ENCODE peak calls at places on chromosomes 3 and 15, in five cellular contexts. One of them, this sample, is unnamed.

GRCh38 chr3:171351676-171352075 is 108.5 kb downstream of the TNIK start:
- DNase-seq in SK-N-SH: no peak
- DNase-seq in GM12865: no peak
- DNase-seq in lower leg skin: peak; percentile 23
- DNase-seq in CD4-positive, alpha-beta T cell: no peak
- DNase-seq in this sample: no peak

GRCh38 chr3:38649500-38650247 is at the start of gene SCN5A:
- DNase-seq in GM12865: peak; percentile 31
- DNase-seq in CD4-positive, alpha-beta T cell: peak; percentile 24
- DNase-seq in lower leg skin: no peak
- DNase-seq in SK-N-SH: peak; percentile 94
- DNase-seq in this sample: no peak

GRCh38 chr15:71761649-71762048 is 48.7 kb upstream of the NR2E3 start:
- DNase-seq in SK-N-SH: no peak
- DNase-seq in lower leg skin: no peak
- DNase-seq in CD4-positive, alpha-beta T cell: no peak
- DNase-seq in GM12865: no peak
- DNase-seq in this sample: no peak

GRCh38 chr3:31456373-31456772 is 76.4 kb upstream of the STT3B start:
- DNase-seq in CD4-positive, alpha-beta T cell: no peak
- DNase-seq in GM12865: no peak
- DNase-seq in lower leg skin: peak; percentile 35
- DNase-seq in SK-N-SH: no peak
- DNase-seq in this sample: no peak

GRCh38 chr3:39317571-39318169 is 11.8 kb upstream of the CCR8 start:
- DNase-seq in GM12865: no peak
- DNase-seq in SK-N-SH: no peak
- DNase-seq in CD4-positive, alpha-beta T cell: no peak
- DNase-seq in lower leg skin: no peak
- DNase-seq in this sample: no peak

GRCh38 chr15:39239562-39239961 is 341.3 kb upstream of the THBS1 start:
- DNase-seq in GM12865: no peak
- DNase-seq in SK-N-SH: no peak
- DNase-seq in lower leg skin: no peak
- DNase-seq in CD4-positive, alpha-beta T cell: no peak
- DNase-seq in this sample: no peak

GRCh38 chr3:184711366-184712247 is at the start of gene MAGEF1:
- DNase-seq in CD4-positive, alpha-beta T cell: peak; percentile 59
- DNase-seq in lower leg skin: peak; percentile 50
- DNase-seq in SK-N-SH: peak; percentile 95
- DNase-seq in GM12865: peak; percentile 85
- DNase-seq in this sample: peak; percentile 66

GRCh38 chr3:184368804-184369183 is 7.3 kb downstream of the POLR2H start:
- DNase-seq in CD4-positive, alpha-beta T cell: no peak
- DNase-seq in lower leg skin: no peak
- DNase-seq in GM12865: no peak
- DNase-seq in SK-N-SH: no peak
- DNase-seq in this sample: no peak

GRCh38 chr3:184050217-184050847 is 2.5 kb upstream of the HTR3C start:
- DNase-seq in CD4-positive, alpha-beta T cell: no peak
- DNase-seq in GM12865: no peak
- DNase-seq in lower leg skin: no peak
- DNase-seq in SK-N-SH: no peak
- DNase-seq in this sample: no peak

GRCh38 chr3:143228405-143228804 is 108.8 kb downstream of the CHST2 start:
- DNase-seq in SK-N-SH: no peak
- DNase-seq in GM12865: no peak
- DNase-seq in CD4-positive, alpha-beta T cell: no peak
- DNase-seq in lower leg skin: no peak
- DNase-seq in this sample: no peak

GRCh38 chr15:41154412-41154811 is 38.3 kb upstream of the INO80 start:
- DNase-seq in GM12865: no peak
- DNase-seq in CD4-positive, alpha-beta T cell: no peak
- DNase-seq in lower leg skin: no peak
- DNase-seq in SK-N-SH: no peak
- DNase-seq in this sample: no peak

GRCh38 chr3:54670269-54671000 is 257.4 kb downstream of the LRTM1 start:
- DNase-seq in CD4-positive, alpha-beta T cell: no peak
- DNase-seq in SK-N-SH: no peak
- DNase-seq in lower leg skin: no peak
- DNase-seq in GM12865: no peak
- DNase-seq in this sample: no peak

GRCh38 chr3:102979682-102980378 is 545.0 kb downstream of the ZPLD1 start:
- DNase-seq in SK-N-SH: peak; percentile 5
- DNase-seq in CD4-positive, alpha-beta T cell: no peak
- DNase-seq in lower leg skin: peak; percentile 66
- DNase-seq in GM12865: no peak
- DNase-seq in this sample: peak; percentile 43

DNA sequence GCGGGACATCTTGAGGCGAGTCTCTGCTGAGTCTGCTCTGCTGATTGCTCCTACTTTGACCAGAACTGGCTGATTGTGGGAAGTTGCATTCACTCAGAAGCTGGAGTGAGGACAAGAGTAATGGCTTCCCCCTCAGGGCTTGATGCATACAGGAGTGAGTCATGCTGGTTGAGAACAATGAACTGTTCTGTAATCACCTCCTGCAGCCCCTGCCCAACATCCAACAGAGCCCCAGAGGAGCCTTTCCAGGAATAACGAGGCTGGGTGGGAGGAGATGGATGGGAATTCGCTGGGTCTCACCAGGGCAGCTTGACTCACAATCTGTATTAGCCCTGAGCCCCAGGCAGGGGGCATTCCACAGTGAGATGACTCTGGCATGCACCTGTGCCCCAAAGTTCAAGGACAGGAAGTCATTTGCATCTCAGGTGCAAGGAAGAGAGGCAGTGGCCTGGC is 85.0 kb downstream of the RAB11A start:
- DNase-seq in GM12865: no peak
- DNase-seq in SK-N-SH: peak; percentile 36
- DNase-seq in lower leg skin: no peak
- DNase-seq in CD4-positive, alpha-beta T cell: no peak
- DNase-seq in this sample: no peak
- TF ChIP-seq CTCF in GM12865: no peak
- TF ChIP-seq CTCF in SK-N-SH: no peak
- TF ChIP-seq CTCF in lower leg skin: no peak
- TF ChIP-seq CTCF in CD4-positive, alpha-beta T cell: no peak
- TF ChIP-seq CTCF in this sample: no peak

DNA sequence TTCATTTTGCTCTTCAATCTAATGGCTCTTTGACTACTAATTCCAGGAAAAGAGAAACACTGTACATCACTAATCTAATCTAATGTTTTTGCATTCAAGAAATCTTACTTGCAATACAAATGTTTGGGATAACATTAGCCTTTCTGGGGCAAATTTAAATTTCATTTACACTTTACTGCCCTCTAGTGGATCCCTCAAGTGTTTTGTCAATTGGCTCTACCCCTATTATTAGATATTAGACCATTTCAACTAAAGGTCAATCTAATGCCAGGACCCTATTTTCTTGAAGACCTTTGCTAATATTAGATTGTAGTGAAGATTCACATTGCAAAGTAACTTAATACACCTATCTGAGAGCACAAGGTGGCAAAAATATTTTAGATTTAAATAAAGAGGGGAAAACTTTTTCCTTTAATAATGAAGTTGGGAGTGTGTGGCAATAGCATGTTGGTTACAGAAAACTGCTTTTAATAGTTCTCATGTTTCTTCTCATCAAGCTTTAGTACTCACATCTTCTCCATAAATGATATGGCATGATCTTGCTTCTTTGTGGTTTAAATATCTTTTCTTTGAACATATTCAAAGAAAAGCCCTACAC is 5.0 kb downstream of the C2CD4A start:
- DNase-seq in lower leg skin: no peak
- DNase-seq in SK-N-SH: peak; percentile 52
- DNase-seq in CD4-positive, alpha-beta T cell: no peak
- DNase-seq in GM12865: peak; percentile 45
- DNase-seq in this sample: no peak
- TF ChIP-seq CTCF in lower leg skin: no peak
- TF ChIP-seq CTCF in SK-N-SH: peak; percentile 82
- TF ChIP-seq CTCF in CD4-positive, alpha-beta T cell: peak; percentile 95
- TF ChIP-seq CTCF in GM12865: peak; percentile 50
- TF ChIP-seq CTCF in this sample: no peak

GRCh38 chr15:78810003-78810376 is 1.3 kb downstream of the ADAMTS7 start:
- DNase-seq in SK-N-SH: no peak
- DNase-seq in CD4-positive, alpha-beta T cell: no peak
- DNase-seq in GM12865: no peak
- DNase-seq in lower leg skin: no peak
- DNase-seq in this sample: no peak

GRCh38 chr15:78811124-78811824 is at the start of gene ADAMTS7:
- DNase-seq in lower leg skin: peak; percentile 33
- DNase-seq in GM12865: peak; percentile 82
- DNase-seq in SK-N-SH: peak; percentile 99
- DNase-seq in CD4-positive, alpha-beta T cell: peak; percentile 32
- DNase-seq in this sample: no peak

GRCh38 chr15:78810377-78811123 is 714 bp downstream of the ADAMTS7 start:
- DNase-seq in SK-N-SH: peak; percentile 85
- DNase-seq in lower leg skin: no peak
- DNase-seq in GM12865: no peak
- DNase-seq in CD4-positive, alpha-beta T cell: no peak
- DNase-seq in this sample: no peak

GRCh38 chr15:78807359-78807758 is 3.9 kb downstream of the ADAMTS7 start:
- DNase-seq in SK-N-SH: no peak
- DNase-seq in GM12865: no peak
- DNase-seq in CD4-positive, alpha-beta T cell: no peak
- DNase-seq in lower leg skin: no peak
- DNase-seq in this sample: no peak

DNA sequence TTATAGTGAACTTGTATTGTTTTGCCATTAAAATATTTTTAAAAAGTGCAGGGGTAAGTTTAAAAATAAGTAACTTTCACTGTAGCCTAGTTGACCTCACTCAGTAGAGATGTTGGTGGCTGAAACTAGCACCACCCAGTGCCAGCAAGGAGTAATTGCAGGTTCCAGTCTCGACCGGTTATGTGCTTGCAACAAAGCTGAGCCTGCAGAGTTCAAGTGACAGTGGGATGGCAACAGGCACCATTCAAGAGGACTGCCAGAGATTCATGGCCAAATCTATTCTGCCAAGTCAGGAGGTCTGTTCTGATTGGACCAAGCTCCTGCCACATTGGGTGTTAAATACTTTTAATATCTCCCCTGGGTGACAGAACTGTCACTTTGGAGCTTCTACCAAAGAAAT is 2.7 kb downstream of the ADAMTS7 start:
- DNase-seq in lower leg skin: no peak
- DNase-seq in GM12865: peak; percentile 76
- DNase-seq in CD4-positive, alpha-beta T cell: no peak
- DNase-seq in SK-N-SH: peak; percentile 60
- DNase-seq in this sample: no peak
- TF ChIP-seq CTCF in lower leg skin: no peak
- TF ChIP-seq CTCF in GM12865: peak; percentile 67
- TF ChIP-seq CTCF in CD4-positive, alpha-beta T cell: no peak
- TF ChIP-seq CTCF in SK-N-SH: peak; percentile 59
- TF ChIP-seq CTCF in this sample: no peak

GRCh38 chr3:42755681-42756578 is 17.1 kb downstream of the CCDC13 start:
- DNase-seq in CD4-positive, alpha-beta T cell: no peak
- DNase-seq in lower leg skin: no peak
- DNase-seq in GM12865: peak; percentile 38
- DNase-seq in SK-N-SH: peak; percentile 59
- DNase-seq in this sample: no peak
- TF ChIP-seq CTCF in CD4-positive, alpha-beta T cell: peak; percentile 38
- TF ChIP-seq CTCF in lower leg skin: peak; percentile 53
- TF ChIP-seq CTCF in GM12865: peak; percentile 42
- TF ChIP-seq CTCF in SK-N-SH: peak; percentile 41
- TF ChIP-seq CTCF in this sample: no peak

GRCh38 chr3:79002465-79003372 is 765.1 kb downstream of the ROBO1 start:
- DNase-seq in CD4-positive, alpha-beta T cell: no peak
- DNase-seq in lower leg skin: no peak
- DNase-seq in SK-N-SH: no peak
- DNase-seq in GM12865: no peak
- DNase-seq in this sample: no peak

GRCh38 chr3:79005084-79005483 is 762.7 kb downstream of the ROBO1 start:
- DNase-seq in SK-N-SH: no peak
- DNase-seq in CD4-positive, alpha-beta T cell: no peak
- DNase-seq in lower leg skin: no peak
- DNase-seq in GM12865: no peak
- DNase-seq in this sample: no peak

GRCh38 chr3:79001255-79001654 is 766.5 kb downstream of the ROBO1 start:
- DNase-seq in CD4-positive, alpha-beta T cell: no peak
- DNase-seq in SK-N-SH: no peak
- DNase-seq in lower leg skin: no peak
- DNase-seq in GM12865: no peak
- DNase-seq in this sample: no peak

GRCh38 chr3:79006077-79006476 is 761.7 kb downstream of the ROBO1 start:
- DNase-seq in CD4-positive, alpha-beta T cell: no peak
- DNase-seq in GM12865: no peak
- DNase-seq in lower leg skin: no peak
- DNase-seq in SK-N-SH: no peak
- DNase-seq in this sample: no peak

DNA sequence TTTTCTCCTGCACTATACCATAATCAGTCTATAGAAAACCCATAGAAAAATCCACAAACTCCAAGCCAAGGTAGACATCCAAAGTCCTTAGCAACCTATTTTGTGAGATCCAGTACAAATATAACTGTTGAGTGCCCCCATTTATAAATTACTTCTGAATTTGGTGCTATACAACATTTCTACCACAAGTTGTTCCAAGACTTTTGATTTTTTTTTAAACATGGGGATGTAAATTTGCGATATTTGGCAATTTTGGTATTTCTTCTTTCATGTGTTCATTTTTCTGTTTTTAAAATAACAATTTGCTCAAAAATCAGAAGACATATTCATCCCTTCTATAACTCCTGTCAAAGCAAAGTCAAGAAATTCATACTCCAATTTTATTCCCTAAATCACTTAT is 763.8 kb downstream of the ROBO1 start:
- DNase-seq in lower leg skin: no peak
- DNase-seq in GM12865: no peak
- DNase-seq in SK-N-SH: no peak
- DNase-seq in CD4-positive, alpha-beta T cell: no peak
- DNase-seq in this sample: no peak
- TF ChIP-seq CTCF in lower leg skin: no peak
- TF ChIP-seq CTCF in GM12865: no peak
- TF ChIP-seq CTCF in SK-N-SH: peak; percentile 26
- TF ChIP-seq CTCF in CD4-positive, alpha-beta T cell: no peak
- TF ChIP-seq CTCF in this sample: no peak

GRCh38 chr3:192816274-192816853 is 89.0 kb upstream of the FGF12 start:
- DNase-seq in SK-N-SH: peak; percentile 41
- DNase-seq in GM12865: peak; percentile 62
- DNase-seq in lower leg skin: no peak
- DNase-seq in CD4-positive, alpha-beta T cell: no peak
- DNase-seq in this sample: no peak
- TF ChIP-seq CTCF in SK-N-SH: peak; percentile 79
- TF ChIP-seq CTCF in GM12865: peak; percentile 53
- TF ChIP-seq CTCF in lower leg skin: peak; percentile 57
- TF ChIP-seq CTCF in CD4-positive, alpha-beta T cell: peak; percentile 40
- TF ChIP-seq CTCF in this sample: peak; percentile 54

This sample was measured in omental fat pad.